ENCODE peak calls at places on chromosomes 13 and 19, in six cellular contexts. L, U, D, X, E and V are unnamed samples.

GRCh38 chr19:40592170-40592569 is 9.0 kb upstream of the LTBP4 start:
- DNase-seq in L (peak; percentile 92), U (no peak), D (no peak), X (peak; percentile 79), E (no peak), V (no peak)

GRCh38 chr19:336067-336614 is 8.5 kb downstream of the MIER2 start:
- DNase-seq in L (no peak), U (no peak), D (no peak), X (no peak), E (no peak), V (no peak)

GRCh38 chr13:110258876-110259631 is 47.9 kb downstream of the COL4A1 start:
- DNase-seq in L (no peak), U (no peak), D (no peak), X (no peak), E (no peak), V (no peak)

GRCh38 chr19:41373993-41374392 is 2.3 kb upstream of the TMEM91 start:
- DNase-seq in L (no peak), U (no peak), D (peak; percentile 73), X (no peak), E (no peak), V (no peak)

GRCh38 chr13:22235285-22235949 is 564.5 kb downstream of the FGF9 start:
- DNase-seq in L (no peak), U (peak; percentile 21), D (no peak), X (peak; percentile 87), E (no peak), V (peak; percentile 30)

GRCh38 chr13:41075034-41075433 is 13.7 kb downstream of the WBP4 start:
- DNase-seq in L (peak; percentile 24), U (peak; percentile 30), D (peak; percentile 47), X (peak; percentile 22), E (no peak), V (peak; percentile 40)

GRCh38 chr19:53892981-53893325 is 11.0 kb downstream of the PRKCG start:
- DNase-seq in L (peak; percentile 56), U (no peak), D (no peak), X (peak; percentile 72), E (no peak), V (no peak)

GRCh38 chr19:512548-513365 is 5.5 kb downstream of the TPGS1 start:
- DNase-seq in L (no peak), U (no peak), D (no peak), X (no peak), E (no peak), V (no peak)

GRCh38 chr19:54684537-54684936 is 21.8 kb downstream of the LILRB4 start:
- DNase-seq in L (peak; percentile 25), U (no peak), D (no peak), X (peak; percentile 11), E (no peak), V (peak; percentile 19)

GRCh38 chr19:10289167-10289835 is 451 bp upstream of the ICAM5 start:
- DNase-seq in L (peak; percentile 71), U (peak; percentile 80), D (no peak), X (peak; percentile 58), E (no peak), V (peak; percentile 88)

GRCh38 chr13:41942462-41943094 is 18.3 kb downstream of the VWA8 start:
- DNase-seq in L (peak; percentile 55), U (no peak), D (peak; percentile 3), X (peak; percentile 88), E (no peak), V (no peak)

GRCh38 chr13:72431981-72432617 is 295.3 kb downstream of the MZT1 start:
- DNase-seq in L (no peak), U (no peak), D (no peak), X (peak; percentile 77), E (no peak), V (no peak)